ENCODE peak calls at places on chromosomes 3 and 15, in four cellular contexts. K is neuronal stem cell, O is HepG2, P is A172. N is an unnamed sample.

GRCh38 chr3:46463120-46463867 is 1.4 kb downstream of the LTF start:
- DNase-seq in O (no peak), P (no peak), K (no peak), N (no peak)

GRCh38 chr3:56911363-56911762 is 109.6 kb upstream of the ARHGEF3 start:
- DNase-seq in O (no peak), P (no peak), K (no peak), N (no peak)

GRCh38 chr3:13715167-13715954 is 164.5 kb downstream of the WNT7A start:
- DNase-seq in K (no peak), O (no peak), P (no peak), N (no peak)

GRCh38 chr3:169218314-169218983 is 445.1 kb downstream of the MECOM start:
- DNase-seq in K (no peak), O (peak), P (peak), N (peak)

GRCh38 chr3:28836199-28836598 is 444.7 kb upstream of the RBMS3 start:
- DNase-seq in O (no peak), P (peak), K (no peak), N (no peak)

GRCh38 chr15:55360256-55360655 is 41.2 kb downstream of the PIGB start:
- DNase-seq in P (no peak), O (no peak), K (no peak), N (no peak)

GRCh38 chr3:153911111-153911510 is 210.1 kb upstream of the ARHGEF26 start:
- DNase-seq in O (no peak), K (no peak), P (no peak), N (no peak)

GRCh38 chr15:68258684-68259083 is 18.9 kb upstream of the FEM1B start:
- DNase-seq in O (no peak), K (no peak), P (no peak), N (no peak)

GRCh38 chr3:148930785-148931184 is 60.6 kb upstream of the GYG1 start:
- DNase-seq in K (no peak), P (peak), O (no peak), N (no peak)

GRCh38 chr3:25423780-25424179 is 4.3 kb upstream of the RARB start:
- DNase-seq in O (no peak), P (peak), K (no peak), N (no peak)

GRCh38 chr15:72740202-72740601 is 43.4 kb downstream of the ADPGK start:
- DNase-seq in O (no peak), K (no peak), P (no peak), N (no peak)

GRCh38 chr3:69200384-69201068 is 78.1 kb upstream of the LMOD3 start:
- DNase-seq in K (peak), O (peak), P (no peak), N (no peak)

GRCh38 chr3:85862893-85863455 is 904.2 kb downstream of the CADM2 start:
- DNase-seq in P (no peak), O (no peak), K (no peak), N (no peak)

GRCh38 chr15:95017950-95018349 is 786.6 kb downstream of the MCTP2 start:
- DNase-seq in P (no peak), O (no peak), K (no peak), N (no peak)

GRCh38 chr3:26721047-26721446 is 98.5 kb downstream of the LRRC3B start:
- DNase-seq in O (no peak), P (no peak), K (no peak), N (no peak)

GRCh38 chr3:65118912-65119499 is 431.2 kb upstream of the ADAMTS9 start:
- DNase-seq in P (no peak), K (no peak), O (no peak), N (no peak)

GRCh38 chr3:177197934-177198484 is 727 bp upstream of the TBL1XR1 start:
- DNase-seq in K (no peak), O (no peak), P (peak), N (no peak)

GRCh38 chr3:135851201-135852061 is 114.1 kb upstream of the PPP2R3A start:
- DNase-seq in P (peak), K (no peak), O (no peak), N (no peak)

GRCh38 chr15:70152070-70152480 is 54.4 kb upstream of the TLE3 start:
- DNase-seq in P (peak), K (no peak), O (no peak), N (no peak)

GRCh38 chr3:120497813-120498212 is 47.0 kb upstream of the FSTL1 start:
- DNase-seq in O (no peak), K (no peak), P (peak), N (no peak)

GRCh38 chr3:97612632-97613031 is 151.9 kb upstream of the ARL6 start:
- DNase-seq in O (no peak), K (no peak), P (no peak), N (no peak)

GRCh38 chr3:45942051-45942825 is 1.0 kb upstream of the CXCR6 start:
- DNase-seq in O (no peak), K (no peak), P (no peak), N (no peak)

GRCh38 chr3:190325923-190326322 is 3.7 kb upstream of the CLDN1 start:
- DNase-seq in K (no peak), O (no peak), P (no peak), N (no peak)

GRCh38 chr3:96449803-96450202 is 364.6 kb upstream of the EPHA6 start:
- DNase-seq in K (peak), P (no peak), O (peak), N (no peak)

GRCh38 chr3:10006762-10007090 is 19.5 kb upstream of the FANCD2 start:
- DNase-seq in P (no peak), O (no peak), K (no peak), N (no peak)

GRCh38 chr3:32884532-32885031 is 66.8 kb downstream of the TRIM71 start:
- DNase-seq in K (no peak), O (no peak), P (no peak), N (no peak)

GRCh38 chr3:43074901-43075689 is 30.8 kb downstream of the POMGNT2 start:
- DNase-seq in O (no peak), K (no peak), P (no peak), N (no peak)

GRCh38 chr3:42088803-42089520 is 2.2 kb upstream of the TRAK1 start:
- DNase-seq in O (no peak), P (no peak), K (no peak), N (no peak)

GRCh38 chr3:58001979-58002378 is 6.2 kb upstream of the FLNB start:
- DNase-seq in P (no peak), O (no peak), K (no peak), N (no peak)

N was measured in neural crest cell.